ENCODE peak calls at places on chromosomes 13 and 19, in four cellular contexts. C, T, B and D are unnamed samples.

GRCh38 chr13:42041684-42042035 is 6.8 kb upstream of the DGKH start:
- DNase-seq in B (peak), C (peak), T (peak), D (peak)

GRCh38 chr19:46916971-46917370 is 56.2 kb downstream of the ARHGAP35 start:
- DNase-seq in T (no peak), C (no peak), B (no peak), D (no peak)

GRCh38 chr13:99218545-99218944 is 17.9 kb downstream of the UBAC2 start:
- DNase-seq in B (no peak), C (peak), T (no peak), D (no peak)

GRCh38 chr19:57406516-57407123 is 4.3 kb upstream of the ZNF17 start:
- DNase-seq in C (peak), T (peak), B (peak), D (peak)

GRCh38 chr19:7907122-7907521 is 3.4 kb downstream of the MAP2K7 start:
- DNase-seq in T (no peak), B (no peak), C (no peak), D (no peak)

GRCh38 chr19:45113628-45114027 is 20.6 kb downstream of the PPP1R37 start:
- DNase-seq in T (no peak), C (no peak), B (no peak), D (no peak)

GRCh38 chr19:23762884-23763711 is 4.4 kb upstream of the ZNF681 start:
- DNase-seq in B (peak), C (peak), T (peak), D (peak)

GRCh38 chr19:43595605-43595998 is 332 bp downstream of the IRGQ start:
- DNase-seq in B (no peak), C (no peak), T (peak), D (no peak)

GRCh38 chr19:35024095-35024494 is 6.2 kb upstream of the SCN1B start:
- DNase-seq in B (no peak), T (no peak), C (no peak), D (no peak)

GRCh38 chr19:5045015-5045414 is 76.1 kb downstream of the KDM4B start:
- DNase-seq in B (no peak), C (no peak), T (no peak), D (no peak)

GRCh38 chr13:40129467-40129866 is 474.0 kb downstream of the COG6 start:
- DNase-seq in T (no peak), B (no peak), C (no peak), D (no peak)

GRCh38 chr19:56927294-56927693 is 86.8 kb upstream of the PEG3 start:
- DNase-seq in T (no peak), B (no peak), C (no peak), D (no peak)

GRCh38 chr19:46697142-46697960 is 19.6 kb downstream of the PRKD2 start:
- DNase-seq in T (peak), B (peak), C (peak), D (peak)

GRCh38 chr13:35838356-35838755 is 292.8 kb downstream of the DCLK1 start:
- DNase-seq in T (no peak), B (no peak), C (peak), D (no peak)

GRCh38 chr13:33639158-33639557 is 178.8 kb upstream of the RFC3 start:
- DNase-seq in C (peak), T (no peak), B (no peak), D (no peak)

GRCh38 chr19:10431254-10431942 is 11.1 kb downstream of the PDE4A start:
- DNase-seq in T (peak), B (no peak), C (no peak), D (no peak)

GRCh38 chr19:16566161-16566560 is 6.1 kb downstream of the SLC35E1 start:
- DNase-seq in C (no peak), B (no peak), T (no peak), D (no peak)

GRCh38 chr19:17610384-17610783 is 54.9 kb downstream of the COLGALT1 start:
- DNase-seq in T (no peak), C (peak), B (no peak), D (no peak)

GRCh38 chr19:39401549-39402416 is 4.9 kb upstream of the ZFP36 start:
- DNase-seq in C (peak), T (no peak), B (no peak), D (no peak)

GRCh38 chr19:16325161-16325527 is 518 bp downstream of the KLF2 start:
- DNase-seq in B (peak), C (no peak), T (peak), D (peak)

GRCh38 chr13:25762795-25763377 is 288.9 kb downstream of the SHISA2 start:
- DNase-seq in C (no peak), T (no peak), B (no peak), D (no peak)

GRCh38 chr13:38693168-38693567 is 6.3 kb downstream of the FREM2 start:
- DNase-seq in C (no peak), T (no peak), B (no peak), D (no peak)

GRCh38 chr13:50370303-50370950 is 355.2 kb downstream of the KCNRG start:
- DNase-seq in C (no peak), T (no peak), B (no peak), D (no peak)

GRCh38 chr19:3985643-3986259 is 488 bp upstream of the EEF2 start:
- DNase-seq in B (peak), T (no peak), C (no peak), D (no peak)

GRCh38 chr19:50486823-50487515 is 10.3 kb upstream of the GARIN5A start:
- DNase-seq in B (no peak), T (peak), C (peak), D (peak)

GRCh38 chr19:41320568-41320967 is 10.6 kb downstream of the CCDC97 start:
- DNase-seq in B (no peak), C (no peak), T (no peak), D (no peak)

GRCh38 chr13:98752111-98752941 is at the start of gene SLC15A1:
- DNase-seq in T (peak), B (no peak), C (no peak), D (peak)

GRCh38 chr13:27283906-27284523 is 13.4 kb downstream of the RASL11A start:
- DNase-seq in B (no peak), C (no peak), T (no peak), D (peak)

GRCh38 chr13:43787518-43787891 is 733 bp upstream of the ENOX1 start:
- DNase-seq in B (no peak), T (no peak), C (no peak), D (no peak)

GRCh38 chr13:43785681-43786471 is 896 bp downstream of the ENOX1 start:
- DNase-seq in T (peak), C (peak), B (peak), D (peak)

GRCh38 chr13:43785166-43785680 is 1.5 kb downstream of the ENOX1 start:
- DNase-seq in B (no peak), T (no peak), C (peak), D (no peak)

GRCh38 chr13:43786766-43787517 is at the start of gene ENOX1:
- DNase-seq in T (peak), B (peak), C (peak), D (peak)

DNA sequence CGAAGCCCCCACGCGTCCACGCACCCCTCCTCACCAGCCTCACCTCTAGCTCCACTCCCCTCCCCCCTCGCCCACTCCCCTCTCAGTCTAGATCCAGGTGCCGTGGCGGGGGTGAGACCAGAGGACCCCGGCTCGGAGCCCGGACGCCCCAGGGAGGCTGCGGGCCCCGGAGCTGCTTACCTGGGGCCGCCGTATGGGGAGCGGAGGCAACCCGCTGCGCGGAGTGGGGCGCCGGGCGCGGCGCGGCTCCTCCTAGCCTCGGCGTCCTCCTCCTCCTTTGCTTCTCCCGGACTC is 353 bp downstream of the ENOX1 start:
- DNase-seq in B (no peak), T (peak), C (no peak), D (no peak)
- H4K8ac ChIP-seq in B (no peak), T (no peak), C (no peak), D (no peak)

DNA sequence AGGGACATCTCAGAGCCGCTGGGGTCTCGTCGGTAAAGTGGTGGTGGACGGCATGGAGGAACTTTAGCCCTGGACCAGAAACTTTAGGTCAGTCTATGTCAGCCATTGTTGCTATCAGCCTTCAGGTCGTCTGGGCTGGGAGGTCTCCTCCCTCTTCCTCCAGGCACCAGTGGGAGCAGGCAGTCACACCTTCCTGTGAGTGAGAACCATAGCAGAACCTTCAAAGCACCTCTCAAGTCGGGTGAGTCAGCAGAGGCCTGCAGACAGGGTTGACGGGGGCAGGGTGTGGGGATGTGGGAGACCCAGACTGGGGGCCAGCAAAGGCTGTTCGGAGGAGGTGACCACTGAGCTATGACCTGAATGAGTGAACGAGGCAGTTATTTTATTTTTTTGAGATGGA is 15.4 kb upstream of the SBNO2 start:
- DNase-seq in T (no peak), B (no peak), C (peak), D (no peak)
- H3K14ac ChIP-seq in T (no peak), B (no peak), C (peak), D (no peak)

GRCh38 chr13:30905932-30906383 is at the start of gene MEDAG:
- DNase-seq in T (no peak), C (peak), B (no peak), D (no peak)
- H4K8ac ChIP-seq in T (peak), C (peak), B (no peak), D (no peak)

DNA sequence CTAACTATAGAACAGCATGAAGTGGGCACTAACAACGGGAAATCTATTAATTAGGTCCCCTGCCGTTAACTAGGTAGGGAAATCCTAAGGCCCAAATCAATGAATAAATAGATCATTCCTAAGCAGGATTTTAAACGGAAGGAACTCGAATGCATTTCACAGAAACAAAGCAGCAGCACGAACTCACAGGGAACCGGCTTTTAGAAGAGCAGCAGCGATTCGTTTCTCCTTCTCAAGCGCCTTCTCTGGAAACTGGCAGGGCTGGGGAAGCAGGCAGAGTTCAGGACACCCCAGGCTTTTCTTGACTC is 786 bp downstream of the ZFP30 start:
- DNase-seq in B (no peak), C (peak), T (no peak), D (no peak)
- H3K14ac ChIP-seq in B (peak), C (peak), T (no peak), D (peak)

GRCh38 chr19:6216236-6216995 is 63.4 kb downstream of the MLLT1 start:
- DNase-seq in C (no peak), T (no peak), B (no peak), D (no peak)
- H4K8ac ChIP-seq in C (no peak), T (peak), B (peak), D (no peak)

DNA sequence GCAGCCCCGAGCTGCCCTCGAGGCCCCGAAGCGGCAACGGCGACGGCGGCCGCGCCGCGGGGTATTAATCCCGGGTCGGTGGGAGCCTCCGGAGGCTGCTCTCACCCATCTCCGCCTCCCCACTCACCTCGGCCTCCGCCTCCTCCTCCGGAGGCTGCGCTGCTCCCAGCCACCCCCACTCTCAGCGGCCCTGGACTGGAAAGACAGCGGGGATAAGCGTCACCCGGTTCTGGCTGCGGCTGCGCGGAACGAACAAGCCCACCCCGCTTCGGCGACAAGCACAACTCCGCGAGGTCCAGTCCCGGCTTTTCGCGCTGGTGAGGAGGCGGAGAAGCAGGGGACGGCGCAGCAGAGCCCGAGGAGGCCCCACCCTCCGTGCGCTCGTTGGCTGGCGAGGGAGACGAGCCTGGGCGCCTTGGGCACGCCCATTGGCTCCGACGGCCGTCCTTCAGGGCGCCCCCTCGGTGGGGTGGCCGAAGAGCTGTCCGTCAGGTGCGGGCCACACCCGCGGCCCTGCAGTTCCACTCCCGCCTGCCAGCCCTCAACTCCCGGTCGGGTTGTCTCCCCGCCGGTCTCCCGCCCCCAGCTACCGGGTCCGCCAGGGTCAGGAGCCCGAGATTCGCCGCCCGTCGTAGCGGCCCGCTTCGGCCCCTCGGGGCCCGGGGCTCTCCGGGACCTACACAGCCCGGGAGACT is at the start of gene ZMYM5:
- DNase-seq in B (peak), T (peak), C (peak), D (peak)
- H3K14ac ChIP-seq in B (peak), T (peak), C (peak), D (peak)

GRCh38 chr19:12665281-12665573 is 1.3 kb downstream of the MAN2B1 start:
- DNase-seq in B (no peak), C (no peak), T (no peak), D (no peak)

GRCh38 chr19:12664406-12665280 is 1.9 kb downstream of the MAN2B1 start:
- DNase-seq in T (peak), B (no peak), C (no peak), D (peak)

GRCh38 chr19:12667903-12668302 is 1.3 kb downstream of the WDR83 start:
- DNase-seq in T (no peak), B (no peak), C (no peak), D (no peak)

GRCh38 chr19:12665646-12666304 is 767 bp downstream of the MAN2B1 start:
- DNase-seq in B (no peak), T (no peak), C (peak), D (no peak)

DNA sequence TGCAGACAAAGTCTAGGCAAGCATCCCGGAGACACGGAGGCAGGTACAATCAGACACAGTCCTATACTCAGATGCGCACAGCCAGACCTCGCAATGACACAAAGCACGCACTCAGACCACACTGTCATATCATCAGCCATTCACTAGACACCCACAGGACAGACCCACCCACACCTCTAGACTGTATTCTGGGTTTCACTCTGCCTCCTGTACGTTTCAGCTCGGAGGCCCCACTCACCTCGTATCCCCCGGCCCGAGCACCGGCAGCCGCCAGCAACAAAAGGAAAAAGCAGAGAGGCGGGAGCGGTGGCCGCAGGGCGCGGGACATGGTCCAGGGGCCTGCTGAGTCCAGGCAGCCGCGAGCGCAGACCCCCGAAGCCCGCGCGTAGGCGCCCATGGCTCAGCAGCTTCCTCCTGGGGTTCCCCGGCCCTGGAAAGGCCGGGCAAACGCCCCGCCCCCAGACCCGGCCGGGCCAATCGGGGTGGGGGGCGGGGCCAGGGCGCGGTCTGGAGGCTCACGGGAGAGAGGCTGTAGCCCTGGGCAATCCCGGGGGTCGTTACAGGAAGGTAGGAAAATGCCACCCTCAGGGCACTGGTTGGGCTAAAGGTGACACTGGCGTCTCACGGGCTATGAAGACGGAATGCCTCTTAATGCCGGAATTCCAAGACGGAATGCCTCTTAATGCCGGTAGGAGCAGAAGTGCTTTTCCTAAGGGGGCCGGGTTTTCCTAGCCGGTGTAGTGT is at the start of the genes MAN2B1 and WDR83:
- DNase-seq in T (peak), B (peak), C (peak), D (peak)
- H4K8ac ChIP-seq in T (peak), B (peak), C (peak), D (no peak)